ENCODE peak calls at places on chromosomes 13 and 19, in six cellular contexts. V is MM.1S, W is HCT116, T is H1, Y is endothelial cell of umbilical vein, R is A549. X is an unnamed sample.

GRCh38 chr13:111272117-111272516 is 48.3 kb upstream of the TEX29 start:
- DNase-seq in V (no peak), W (no peak), T (no peak), Y (no peak), R (no peak), X (no peak)

GRCh38 chr13:80054806-80055205 is 286.1 kb downstream of the SPRY2 start:
- DNase-seq in V (no peak), W (no peak), T (no peak), Y (no peak), R (no peak), X (peak)

GRCh38 chr13:107361666-107362065 is 793.7 kb upstream of the ARGLU1 start:
- DNase-seq in V (no peak), W (no peak), T (no peak), Y (no peak), R (no peak), X (no peak)

GRCh38 chr19:55494172-55494761 is 6.0 kb downstream of the SSC5D start:
- DNase-seq in V (no peak), W (no peak), T (no peak), Y (no peak), R (no peak), X (no peak)

GRCh38 chr13:41568143-41568989 is 111.0 kb downstream of the RGCC start:
- DNase-seq in V (no peak), W (no peak), T (no peak), Y (no peak), R (no peak), X (no peak)

GRCh38 chr13:42740753-42741152 is 40.6 kb upstream of the FAM216B start:
- DNase-seq in V (no peak), W (peak), T (no peak), Y (peak), R (peak), X (no peak)

GRCh38 chr13:77724092-77724491 is 26.6 kb downstream of the SLAIN1 start:
- DNase-seq in V (peak), W (no peak), T (no peak), Y (no peak), R (no peak), X (no peak)

GRCh38 chr13:43140985-43141384 is 117.6 kb downstream of the DNAJC15 start:
- DNase-seq in V (no peak), W (no peak), T (no peak), Y (no peak), R (no peak), X (no peak)

GRCh38 chr19:17671906-17672305 is 16.2 kb downstream of the UNC13A start:
- DNase-seq in V (peak), W (peak), T (peak), Y (peak), R (peak), X (peak)

GRCh38 chr13:104648291-104648690 is 1582.1 kb upstream of the SLC10A2 start:
- DNase-seq in V (no peak), W (no peak), T (no peak), Y (no peak), R (no peak), X (no peak)

GRCh38 chr19:2253106-2254051 is 2.8 kb downstream of the JSRP1 start:
- DNase-seq in V (no peak), W (no peak), T (peak), Y (no peak), R (no peak), X (no peak)

GRCh38 chr19:48862827-48863226 is 5.6 kb downstream of the PLEKHA4 start:
- DNase-seq in V (no peak), W (no peak), T (no peak), Y (no peak), R (no peak), X (no peak)

GRCh38 chr19:5406816-5407215 is 48.4 kb upstream of the ZNRF4 start:
- DNase-seq in V (no peak), W (no peak), T (no peak), Y (no peak), R (no peak), X (no peak)

GRCh38 chr19:20359933-20360720 is 193.1 kb downstream of the ZNF486 start:
- DNase-seq in V (no peak), W (no peak), T (peak), Y (no peak), R (no peak), X (no peak)

GRCh38 chr19:42028304-42029216 is 34.5 kb upstream of the ATP1A3 start:
- DNase-seq in V (no peak), W (peak), T (peak), Y (no peak), R (peak), X (no peak)

GRCh38 chr13:113935523-113935922 is 38.4 kb downstream of the C13orf46 start:
- DNase-seq in V (no peak), W (no peak), T (no peak), Y (peak), R (no peak), X (no peak)

GRCh38 chr13:40966298-40966697 is 52.8 kb downstream of the ELF1 start:
- DNase-seq in V (no peak), W (no peak), T (no peak), Y (no peak), R (no peak), X (no peak)

GRCh38 chr13:40164137-40164536 is 502.3 kb downstream of the FOXO1 start:
- DNase-seq in V (no peak), W (no peak), T (no peak), Y (peak), R (peak), X (peak)

GRCh38 chr19:3852614-3853254 is 16.1 kb downstream of the ZFR2 start:
- DNase-seq in V (peak), W (peak), T (peak), Y (peak), R (peak), X (peak)

GRCh38 chr13:69180025-69180424 is 927.6 kb upstream of the ATXN8OS start:
- DNase-seq in V (no peak), W (no peak), T (no peak), Y (no peak), R (no peak), X (no peak)

GRCh38 chr13:46124531-46124966 is 19.7 kb upstream of the CPB2 start:
- DNase-seq in V (no peak), W (no peak), T (no peak), Y (no peak), R (no peak), X (no peak)
- H3K27ac ChIP-seq in V (no peak), W (no peak), T (no peak), Y (peak), R (no peak), X (no peak)

GRCh38 chr13:74027161-74027779 is 106.9 kb downstream of the KLF12 start:
- DNase-seq in V (peak), W (no peak), T (no peak), Y (no peak), R (no peak), X (no peak)
- H3K4me2 ChIP-seq in V (peak), W (no peak), T (peak), Y (no peak), R (no peak), X (no peak)

GRCh38 chr13:33349996-33350826 is 64.7 kb upstream of the STARD13 start:
- DNase-seq in V (no peak), W (no peak), T (peak), Y (peak), R (no peak), X (no peak)

GRCh38 chr13:33348366-33348765 is 62.8 kb upstream of the STARD13 start:
- DNase-seq in V (no peak), W (no peak), T (no peak), Y (no peak), R (no peak), X (no peak)

GRCh38 chr13:33351324-33351723 is 65.8 kb upstream of the STARD13 start:
- DNase-seq in V (no peak), W (peak), T (no peak), Y (peak), R (peak), X (no peak)

GRCh38 chr13:33347866-33348265 is 62.3 kb upstream of the STARD13 start:
- DNase-seq in V (no peak), W (no peak), T (no peak), Y (no peak), R (no peak), X (no peak)

GRCh38 chr13:33349314-33349995 is 63.9 kb upstream of the STARD13 start:
- DNase-seq in V (no peak), W (no peak), T (no peak), Y (no peak), R (no peak), X (no peak)
- H3K27ac ChIP-seq in V (no peak), W (peak), T (no peak), Y (peak), R (peak), X (no peak)

GRCh38 chr19:46017095-46017429 is 5.8 kb downstream of the PGLYRP1 start:
- DNase-seq in V (no peak), W (no peak), T (no peak), Y (no peak), R (no peak), X (no peak)
- H3K4me2 ChIP-seq in V (peak), W (no peak), T (peak), Y (no peak), R (peak), X (no peak)

DNA sequence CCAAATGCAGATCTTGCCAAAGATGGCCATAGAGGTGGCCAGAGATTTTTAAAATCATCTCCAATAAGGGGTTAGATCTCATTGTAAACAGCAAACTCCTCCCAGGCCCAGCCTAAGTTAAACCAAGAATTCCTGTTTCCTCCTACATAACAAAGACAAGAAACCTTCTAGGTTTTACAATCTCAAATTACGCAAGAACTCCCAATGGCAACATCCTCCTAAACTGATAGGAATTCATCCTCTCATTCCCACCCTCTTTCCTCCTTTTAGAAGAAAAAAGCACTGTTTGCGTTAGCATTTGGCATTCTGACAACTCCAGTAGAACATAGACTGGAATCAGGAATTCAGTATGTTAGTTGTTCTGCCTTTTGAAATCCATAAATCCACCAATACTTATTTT is 14.6 kb downstream of the PROSER1 start:
- DNase-seq in V (no peak), W (no peak), T (no peak), Y (no peak), R (no peak), X (no peak)
- H3K27ac ChIP-seq in V (no peak), W (no peak), T (peak), Y (no peak), R (no peak), X (no peak)

GRCh38 chr19:868458-869244 is 9.2 kb downstream of the CFD start:
- DNase-seq in V (no peak), W (no peak), T (no peak), Y (no peak), R (no peak), X (no peak)
- H3K4me2 ChIP-seq in V (no peak), W (peak), T (no peak), Y (no peak), R (peak), X (no peak)

GRCh38 chr13:18739310-18739709 is 442.3 kb downstream of the TUBA3C start:
- DNase-seq in V (no peak), W (no peak), T (no peak), Y (no peak), R (no peak), X (no peak)
- H3K27ac ChIP-seq in V (no peak), W (no peak), T (no peak), Y (no peak), R (no peak), X (no peak)

DNA sequence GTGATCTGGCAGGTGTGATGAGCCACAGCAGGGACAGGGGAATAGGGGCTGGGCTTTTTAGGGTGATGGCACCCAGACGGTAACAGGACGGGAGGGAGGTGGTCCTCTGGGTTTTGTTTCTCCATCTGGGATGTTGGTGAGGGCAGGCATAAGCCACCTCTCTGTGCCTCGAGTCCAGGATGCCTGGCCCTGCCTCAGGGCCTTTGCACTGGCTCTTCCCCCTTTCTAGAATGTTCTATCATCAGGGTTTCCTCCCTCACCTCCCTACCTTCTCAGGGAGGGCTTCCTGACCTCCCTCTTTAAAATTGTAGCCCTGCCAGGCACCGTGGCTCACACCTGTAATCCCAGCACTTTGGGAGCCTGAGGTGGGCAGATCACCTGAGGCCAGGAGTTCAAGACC is 6.6 kb downstream of the CERS4 start:
- DNase-seq in V (no peak), W (no peak), T (no peak), Y (no peak), R (no peak), X (no peak)
- H3K4me2 ChIP-seq in V (no peak), W (no peak), T (no peak), Y (no peak), R (no peak), X (no peak)